ENCODE peak calls at places on chromosomes 11 and 22, in five cellular contexts. One of them, this sample, is unnamed.

GRCh38 chr11:96472085-96472484 is 82.3 kb downstream of the JRKL start:
- DNase-seq in cardiac fibroblast: no peak
- DNase-seq in HFFc6: no peak
- DNase-seq in activated CD8-positive, alpha-beta memory T cell treated with anti-CD3 and anti-CD28 coated beads for 1 hour: no peak
- DNase-seq in germinal center: no peak
- DNase-seq in this sample: peak; percentile 27

GRCh38 chr11:41031571-41032060 is 427.8 kb downstream of the LRRC4C start:
- DNase-seq in activated CD8-positive, alpha-beta memory T cell treated with anti-CD3 and anti-CD28 coated beads for 1 hour: no peak
- DNase-seq in cardiac fibroblast: no peak
- DNase-seq in HFFc6: no peak
- DNase-seq in germinal center: no peak
- DNase-seq in this sample: no peak

GRCh38 chr11:85301895-85302678 is 325.1 kb downstream of the DLG2 start:
- DNase-seq in HFFc6: no peak
- DNase-seq in activated CD8-positive, alpha-beta memory T cell treated with anti-CD3 and anti-CD28 coated beads for 1 hour: no peak
- DNase-seq in germinal center: no peak
- DNase-seq in cardiac fibroblast: no peak
- DNase-seq in this sample: no peak

GRCh38 chr11:83768476-83768875 is 482.3 kb upstream of the CCDC90B start:
- DNase-seq in activated CD8-positive, alpha-beta memory T cell treated with anti-CD3 and anti-CD28 coated beads for 1 hour: no peak
- DNase-seq in HFFc6: no peak
- DNase-seq in germinal center: no peak
- DNase-seq in cardiac fibroblast: no peak
- DNase-seq in this sample: no peak

GRCh38 chr11:45405916-45406670 is 120.0 kb upstream of the SYT13 start:
- DNase-seq in cardiac fibroblast: peak; percentile 64
- DNase-seq in germinal center: no peak
- DNase-seq in activated CD8-positive, alpha-beta memory T cell treated with anti-CD3 and anti-CD28 coated beads for 1 hour: no peak
- DNase-seq in HFFc6: peak; percentile 24
- DNase-seq in this sample: no peak

GRCh38 chr11:73478737-73479347 is 102.6 kb downstream of the RELT start:
- DNase-seq in germinal center: peak; percentile 13
- DNase-seq in activated CD8-positive, alpha-beta memory T cell treated with anti-CD3 and anti-CD28 coated beads for 1 hour: no peak
- DNase-seq in HFFc6: peak; percentile 43
- DNase-seq in cardiac fibroblast: peak; percentile 44
- DNase-seq in this sample: peak; percentile 14

GRCh38 chr11:128568166-128568778 is 19.1 kb downstream of the ETS1 start:
- DNase-seq in cardiac fibroblast: no peak
- DNase-seq in HFFc6: no peak
- DNase-seq in germinal center: no peak
- DNase-seq in activated CD8-positive, alpha-beta memory T cell treated with anti-CD3 and anti-CD28 coated beads for 1 hour: no peak
- DNase-seq in this sample: no peak

GRCh38 chr11:65774525-65775306 is 6.1 kb downstream of the AP5B1 start:
- DNase-seq in activated CD8-positive, alpha-beta memory T cell treated with anti-CD3 and anti-CD28 coated beads for 1 hour: no peak
- DNase-seq in cardiac fibroblast: no peak
- DNase-seq in HFFc6: no peak
- DNase-seq in germinal center: no peak
- DNase-seq in this sample: no peak

GRCh38 chr22:31488988-31489617 is 539 bp downstream of the EIF4ENIF1 start:
- DNase-seq in germinal center: peak; percentile 51
- DNase-seq in HFFc6: no peak
- DNase-seq in activated CD8-positive, alpha-beta memory T cell treated with anti-CD3 and anti-CD28 coated beads for 1 hour: peak; percentile 4
- DNase-seq in cardiac fibroblast: peak; percentile 35
- DNase-seq in this sample: peak; percentile 48

GRCh38 chr11:121318848-121319834 is 26.6 kb downstream of the SC5D start:
- DNase-seq in germinal center: peak; percentile 45
- DNase-seq in HFFc6: peak; percentile 50
- DNase-seq in activated CD8-positive, alpha-beta memory T cell treated with anti-CD3 and anti-CD28 coated beads for 1 hour: no peak
- DNase-seq in cardiac fibroblast: peak; percentile 67
- DNase-seq in this sample: peak; percentile 69

GRCh38 chr22:17918840-17919239 is 105.5 kb downstream of the MICAL3 start:
- DNase-seq in germinal center: no peak
- DNase-seq in cardiac fibroblast: no peak
- DNase-seq in HFFc6: peak; percentile 70
- DNase-seq in activated CD8-positive, alpha-beta memory T cell treated with anti-CD3 and anti-CD28 coated beads for 1 hour: no peak
- DNase-seq in this sample: no peak

GRCh38 chr11:120832609-120833221 is 191.2 kb upstream of the TBCEL start:
- DNase-seq in activated CD8-positive, alpha-beta memory T cell treated with anti-CD3 and anti-CD28 coated beads for 1 hour: no peak
- DNase-seq in HFFc6: no peak
- DNase-seq in germinal center: no peak
- DNase-seq in cardiac fibroblast: no peak
- DNase-seq in this sample: no peak

GRCh38 chr11:88543902-88544655 is 206.5 kb upstream of the CTSC start:
- DNase-seq in activated CD8-positive, alpha-beta memory T cell treated with anti-CD3 and anti-CD28 coated beads for 1 hour: peak; percentile 47
- DNase-seq in germinal center: peak; percentile 22
- DNase-seq in HFFc6: peak; percentile 87
- DNase-seq in cardiac fibroblast: peak; percentile 96
- DNase-seq in this sample: peak; percentile 90

GRCh38 chr11:24755260-24755839 is 258.5 kb downstream of the LUZP2 start:
- DNase-seq in germinal center: no peak
- DNase-seq in HFFc6: no peak
- DNase-seq in cardiac fibroblast: no peak
- DNase-seq in activated CD8-positive, alpha-beta memory T cell treated with anti-CD3 and anti-CD28 coated beads for 1 hour: no peak
- DNase-seq in this sample: no peak

GRCh38 chr22:49789289-49790141 is 38.2 kb downstream of the BRD1 start:
- DNase-seq in activated CD8-positive, alpha-beta memory T cell treated with anti-CD3 and anti-CD28 coated beads for 1 hour: peak; percentile 19
- DNase-seq in HFFc6: peak; percentile 6
- DNase-seq in germinal center: no peak
- DNase-seq in cardiac fibroblast: peak; percentile 67
- DNase-seq in this sample: no peak